ENCODE peak calls at places on chromosomes 12 and 14, in ten cellular contexts. B is right cardiac atrium; J is CD8-positive, alpha-beta T cell; F is activated T-cell treated with anti-CD3 and anti-CD28 coated beads for 4 hours; D is mucosa of gallbladder; P is GM04504; G is GM10248; C is GM23248; K is cardiac muscle cell; A is activated CD4-positive, alpha-beta T cell treated with anti-CD3 and anti-CD28 coated beads, Interleukin-2, amount 50 U/mL, for 4 hours. N is an unnamed sample.

GRCh38 chr14:99427632-99428315 is 52.9 kb downstream of the SETD3 start:
- DNase-seq in K (peak; percentile 18), G (no peak), D (no peak), P (peak; percentile 82), B (no peak), F (no peak), C (peak; percentile 84), J (no peak), A (no peak), N (no peak)

GRCh38 chr14:97336816-97337215 is 539.6 kb downstream of the VRK1 start:
- DNase-seq in D (no peak), B (no peak), A (no peak), J (no peak), K (no peak), G (no peak), F (no peak), P (no peak), C (no peak), N (peak; percentile 80)

GRCh38 chr12:95237315-95237714 is 19.7 kb downstream of the VEZT start:
- DNase-seq in B (no peak), C (no peak), P (no peak), F (no peak), D (no peak), A (no peak), J (no peak), K (no peak), G (no peak), N (no peak)

GRCh38 chr12:131521326-131521725 is 189.6 kb upstream of the SFSWAP start:
- DNase-seq in C (no peak), G (no peak), J (no peak), K (no peak), F (no peak), B (no peak), D (no peak), P (no peak), A (no peak), N (no peak)

GRCh38 chr12:64796205-64796845 is 28.1 kb upstream of the TBC1D30 start:
- DNase-seq in P (peak; percentile 67), G (peak; percentile 67), B (no peak), J (peak; percentile 63), A (peak; percentile 47), K (peak; percentile 94), D (peak; percentile 89), F (peak; percentile 62), C (peak; percentile 91), N (peak; percentile 74)

GRCh38 chr14:69715725-69716482 is 51.0 kb upstream of the SRSF5 start:
- DNase-seq in K (peak; percentile 97), P (peak; percentile 50), D (peak; percentile 86), B (peak; percentile 84), F (no peak), J (no peak), G (no peak), C (peak; percentile 76), A (no peak), N (no peak)

GRCh38 chr12:63863658-63864455 is 19.4 kb downstream of the SRGAP1 start:
- DNase-seq in B (no peak), J (no peak), G (no peak), K (peak; percentile 33), P (no peak), F (no peak), D (no peak), A (no peak), C (no peak), N (no peak)

GRCh38 chr14:106277503-106277902 is 751.1 kb downstream of the TMEM121 start:
- DNase-seq in A (peak; percentile 9), D (no peak), K (no peak), G (peak; percentile 24), J (no peak), P (no peak), B (no peak), C (no peak), F (no peak), N (peak; percentile 35)

GRCh38 chr12:120225200-120225558 is 24.3 kb upstream of the RPLP0 start:
- DNase-seq in F (no peak), D (no peak), G (no peak), K (no peak), P (no peak), B (no peak), J (peak; percentile 7), A (no peak), C (no peak), N (no peak)

GRCh38 chr14:95173518-95173917 is 16.2 kb upstream of the DICER1 start:
- DNase-seq in J (no peak), K (no peak), B (no peak), D (no peak), G (no peak), C (no peak), P (no peak), F (no peak), A (no peak), N (no peak)

GRCh38 chr14:95047754-95048153 is 109.6 kb downstream of the DICER1 start:
- DNase-seq in D (no peak), B (no peak), C (no peak), P (no peak), J (no peak), K (no peak), A (no peak), G (no peak), F (no peak), N (no peak)

GRCh38 chr12:103877934-103878510 is 37.0 kb upstream of the NT5DC3 start:
- DNase-seq in C (peak; percentile 80), G (peak; percentile 71), B (no peak), A (peak; percentile 35), P (peak; percentile 42), J (peak; percentile 29), F (peak; percentile 48), K (peak; percentile 78), D (peak; percentile 51), N (peak; percentile 63)

GRCh38 chr12:68102731-68103130 is 56.8 kb downstream of the IFNG start:
- DNase-seq in G (no peak), A (no peak), K (no peak), F (no peak), C (no peak), D (no peak), J (no peak), B (no peak), P (no peak), N (no peak)

GRCh38 chr12:15701212-15701611 is 88.0 kb downstream of the EPS8 start:
- DNase-seq in C (peak; percentile 67), J (no peak), D (no peak), K (peak; percentile 61), P (no peak), B (no peak), A (no peak), F (no peak), G (no peak), N (no peak)

GRCh38 chr14:59454131-59454530 is 11.0 kb downstream of the GPR135 start:
- DNase-seq in B (peak; percentile 51), G (no peak), J (no peak), D (no peak), P (peak; percentile 89), K (peak; percentile 94), A (no peak), C (peak; percentile 96), F (no peak), N (no peak)

GRCh38 chr12:42299392-42300308 is 26.2 kb downstream of the ZCRB1 start:
- DNase-seq in D (no peak), B (no peak), C (peak; percentile 57), J (peak; percentile 49), P (no peak), F (peak; percentile 59), K (peak; percentile 39), G (peak; percentile 51), A (peak; percentile 58), N (no peak)

GRCh38 chr14:53999061-53999488 is 42.5 kb upstream of the BMP4 start:
- DNase-seq in B (no peak), G (no peak), F (no peak), J (no peak), P (no peak), C (peak; percentile 43), A (no peak), D (no peak), K (peak; percentile 60), N (no peak)

GRCh38 chr14:49659526-49660455 is 24.7 kb upstream of the DNAAF2 start:
- DNase-seq in D (no peak), P (no peak), C (no peak), A (no peak), K (no peak), G (no peak), F (no peak), B (no peak), J (no peak), N (no peak)

GRCh38 chr14:49427117-49427516 is 159.1 kb downstream of the RPS29 start:
- DNase-seq in G (no peak), B (no peak), J (no peak), F (no peak), A (no peak), K (no peak), D (no peak), C (no peak), P (no peak), N (no peak)

GRCh38 chr12:53161119-53161911 is 19.2 kb upstream of the ZNF740 start:
- DNase-seq in G (no peak), K (no peak), C (no peak), D (no peak), B (no peak), J (no peak), P (no peak), A (no peak), F (no peak), N (no peak)

GRCh38 chr14:96051231-96051630 is 12.1 kb downstream of the C14orf132 start:
- DNase-seq in A (no peak), C (no peak), P (no peak), F (no peak), J (no peak), G (no peak), D (no peak), B (no peak), K (no peak), N (no peak)

GRCh38 chr12:24899503-24900098 is 49.3 kb downstream of the BCAT1 start:
- DNase-seq in C (no peak), D (no peak), P (no peak), A (no peak), K (no peak), B (no peak), G (no peak), F (no peak), J (no peak), N (no peak)

GRCh38 chr12:106760184-106760531 is 14.3 kb upstream of the RIC8B start:
- DNase-seq in K (peak; percentile 44), C (no peak), A (no peak), P (no peak), B (no peak), F (no peak), D (no peak), J (no peak), G (peak; percentile 79), N (no peak)

GRCh38 chr12:49491823-49492222 is 47.0 kb upstream of the KCNH3 start:
- DNase-seq in J (no peak), A (no peak), F (no peak), D (no peak), C (no peak), B (no peak), K (peak; percentile 68), P (no peak), G (no peak), N (no peak)

GRCh38 chr14:100641274-100641860 is 54.1 kb upstream of the BEGAIN start:
- DNase-seq in P (no peak), A (no peak), D (no peak), B (no peak), C (peak; percentile 13), J (no peak), K (no peak), F (no peak), G (no peak), N (no peak)

GRCh38 chr12:58888131-58888783 is 32.0 kb downstream of the LRIG3 start:
- DNase-seq in J (no peak), F (no peak), D (no peak), C (peak; percentile 74), G (no peak), P (peak; percentile 78), K (peak; percentile 91), B (peak; percentile 80), A (no peak), N (no peak)